ENCODE peak calls at places on chromosomes 13 and 19, in seven cellular contexts. F is right lobe of liver, J is left ventricle myocardium inferior, H is endodermal cell, Z is uterus, V is ascending aorta, S is mesenchymal stem cell. Y is an unnamed sample.

GRCh38 chr13:38872693-38873092 is 117.9 kb downstream of the STOML3 start:
- DNase-seq in V (no peak), J (no peak), S (peak), F (peak), H (peak), Z (peak), Y (peak)

GRCh38 chr13:51033431-51034185 is 77.5 kb downstream of the C13orf42 start:
- DNase-seq in F (no peak), H (peak), Z (no peak), J (no peak), S (no peak), V (no peak), Y (no peak)

GRCh38 chr19:8571006-8571411 is 6.2 kb downstream of the MYO1F start:
- DNase-seq in F (peak), S (peak), J (peak), Z (no peak), V (no peak), H (no peak), Y (no peak)

GRCh38 chr19:4712771-4713170 is 10.9 kb downstream of the DPP9 start:
- DNase-seq in J (peak), H (no peak), Z (no peak), V (no peak), S (no peak), F (no peak), Y (no peak)

GRCh38 chr13:102830646-102831045 is 15.2 kb upstream of the ERCC5 start:
- DNase-seq in V (no peak), S (no peak), Z (no peak), J (no peak), F (peak), H (peak), Y (no peak)

GRCh38 chr19:45884682-45885555 is 1.0 kb downstream of the IRF2BP1 start:
- DNase-seq in V (no peak), S (no peak), F (peak), J (no peak), Z (peak), H (peak), Y (no peak)

GRCh38 chr13:77325371-77325941 is 1.4 kb downstream of the MYCBP2 start:
- DNase-seq in J (no peak), F (no peak), S (peak), Z (no peak), H (no peak), V (no peak), Y (no peak)

GRCh38 chr19:32230441-32230840 is 115.0 kb upstream of the ZNF507 start:
- DNase-seq in F (no peak), Z (no peak), J (no peak), S (no peak), V (no peak), H (no peak), Y (no peak)

GRCh38 chr13:100573121-100573520 is 15.5 kb downstream of the GGACT start:
- DNase-seq in V (no peak), J (peak), Z (peak), F (peak), S (peak), H (peak), Y (peak)

GRCh38 chr19:46351241-46352041 is 4.6 kb downstream of the PPP5C start:
- DNase-seq in Z (peak), F (peak), S (peak), J (no peak), H (no peak), V (peak), Y (no peak)

GRCh38 chr13:43307921-43308433 is 284.6 kb downstream of the DNAJC15 start:
- DNase-seq in F (peak), V (peak), S (peak), J (peak), Z (peak), H (peak), Y (peak)

GRCh38 chr13:65932587-65933239 is 1297.4 kb downstream of the PCDH9 start:
- DNase-seq in Z (no peak), H (no peak), F (no peak), J (no peak), V (peak), S (peak), Y (no peak)

GRCh38 chr19:17967258-17968051 is 548 bp downstream of the KCNN1 start:
- DNase-seq in S (no peak), J (no peak), H (no peak), V (no peak), F (no peak), Z (no peak), Y (no peak)

GRCh38 chr13:42056585-42056984 is 8.1 kb downstream of the DGKH start:
- DNase-seq in H (no peak), S (no peak), F (no peak), J (no peak), V (no peak), Z (no peak), Y (no peak)

GRCh38 chr19:35715981-35716734 is 1.6 kb upstream of the KMT2B start:
- DNase-seq in Z (peak), S (no peak), V (peak), H (no peak), J (peak), F (peak), Y (no peak)

GRCh38 chr19:4304509-4305252 is at the start of gene FSD1:
- DNase-seq in J (no peak), Z (no peak), H (peak), S (peak), F (no peak), V (no peak), Y (no peak)

GRCh38 chr13:109243311-109243951 is 543.0 kb downstream of the IRS2 start:
- DNase-seq in S (peak), H (peak), J (no peak), V (peak), F (no peak), Z (no peak), Y (no peak)

GRCh38 chr19:14167013-14167593 is 30.7 kb upstream of the ASF1B start:
- DNase-seq in F (no peak), V (no peak), H (no peak), S (no peak), Z (no peak), J (no peak), Y (no peak)

GRCh38 chr13:98263841-98264240 is 86.8 kb upstream of the RNF113B start:
- DNase-seq in V (no peak), Z (no peak), S (no peak), H (peak), J (no peak), F (no peak), Y (no peak)

GRCh38 chr19:43502419-43502976 is 2.0 kb downstream of the PHLDB3 start:
- DNase-seq in H (peak), J (no peak), V (no peak), S (no peak), Z (no peak), F (no peak), Y (no peak)

GRCh38 chr13:103525530-103525929 is 459.3 kb upstream of the SLC10A2 start:
- DNase-seq in V (no peak), S (no peak), J (no peak), F (no peak), Z (no peak), H (no peak), Y (no peak)

GRCh38 chr19:10096615-10096963 is 5.9 kb downstream of the ANGPTL6 start:
- DNase-seq in H (no peak), V (no peak), J (peak), F (no peak), Z (no peak), S (no peak), Y (no peak)

GRCh38 chr19:52665047-52665446 is 26.9 kb upstream of the ZNF83 start:
- DNase-seq in V (no peak), S (no peak), F (no peak), J (no peak), H (no peak), Z (no peak), Y (no peak)

GRCh38 chr13:76879876-76880270 is 6.3 kb downstream of the KCTD12 start:
- DNase-seq in S (no peak), F (no peak), H (no peak), V (no peak), J (no peak), Z (no peak), Y (no peak)

GRCh38 chr19:5172859-5173577 is 167.6 kb downstream of the PTPRS start:
- DNase-seq in F (no peak), V (peak), Z (no peak), S (peak), H (no peak), J (no peak), Y (peak)

GRCh38 chr13:24162604-24163003 is 2.1 kb downstream of the SPATA13 start:
- DNase-seq in Z (no peak), S (no peak), F (no peak), H (no peak), V (no peak), J (no peak), Y (no peak)

GRCh38 chr19:52492201-52492960 is 35.1 kb upstream of the ZNF808 start:
- DNase-seq in H (peak), J (no peak), F (no peak), V (no peak), S (no peak), Z (peak), Y (no peak)

DNA sequence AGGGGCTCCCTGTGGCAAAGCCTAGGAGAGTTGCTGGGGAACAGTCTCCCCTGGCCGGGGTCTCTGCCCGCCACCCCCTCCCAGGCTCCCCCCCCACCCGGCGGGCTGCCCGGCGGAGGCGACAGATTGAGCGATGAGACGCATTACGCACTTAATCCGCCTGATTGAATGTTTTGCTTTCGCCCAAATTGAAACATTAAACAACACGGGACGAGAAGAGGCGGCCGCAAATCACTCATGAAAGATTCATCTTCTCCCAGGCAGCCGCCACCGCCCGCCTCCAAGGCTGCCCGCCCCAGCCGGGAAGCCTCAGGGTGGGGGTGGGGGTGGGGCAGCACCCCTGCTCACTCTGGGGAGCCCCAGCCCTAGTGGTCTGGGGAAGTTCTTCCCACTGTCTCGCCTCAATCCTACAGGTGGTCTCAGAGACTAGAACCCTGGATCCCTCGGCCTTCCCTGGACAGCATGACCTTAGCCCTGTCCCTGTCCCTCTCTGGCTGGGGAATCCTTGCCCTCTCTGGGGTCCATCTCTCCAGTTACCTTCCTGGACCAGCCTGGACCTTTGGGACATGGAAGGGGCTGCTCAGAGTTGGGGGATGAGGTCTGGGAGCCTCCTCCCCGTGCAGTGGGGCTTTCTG is 7.6 kb upstream of the ERFL start:
- DNase-seq in S (no peak), H (no peak), F (no peak), J (no peak), V (no peak), Z (no peak), Y (no peak)
- H3K27ac ChIP-seq in S (no peak), H (no peak), F (no peak), J (no peak), V (no peak), Z (no peak), Y (no peak)

GRCh38 chr19:49441210-49441959 is at the start of gene SLC17A7:
- DNase-seq in S (peak), Z (peak), F (no peak), V (peak), J (peak), H (peak), Y (no peak)
- H3K27ac ChIP-seq in S (no peak), Z (peak), F (no peak), V (peak), J (peak), H (no peak), Y (peak)

DNA sequence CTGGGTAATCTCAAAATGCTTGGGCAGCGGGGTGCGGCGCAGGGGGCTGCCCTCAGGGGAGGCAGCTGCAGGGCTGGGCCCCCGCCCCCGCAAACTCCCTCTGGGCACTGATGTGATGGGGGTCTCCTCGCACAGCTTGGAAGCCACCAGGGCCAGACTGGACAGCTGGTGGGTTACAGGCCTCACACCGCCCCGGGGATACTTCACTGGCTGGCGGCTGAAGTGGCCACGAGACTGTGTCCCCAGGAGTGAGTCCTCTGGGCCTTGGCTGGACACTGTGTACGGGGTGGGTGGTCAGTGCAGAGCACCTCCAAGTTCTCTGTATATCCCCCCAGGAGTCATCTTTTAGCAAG is 2.0 kb upstream of the LPAR2 start:
- DNase-seq in S (no peak), V (no peak), F (no peak), H (no peak), Z (no peak), J (no peak), Y (no peak)
- H3K27ac ChIP-seq in S (no peak), V (no peak), F (no peak), H (no peak), Z (no peak), J (no peak), Y (no peak)

GRCh38 chr19:6273701-6274601 is 5.8 kb downstream of the MLLT1 start:
- DNase-seq in Z (peak), F (peak), H (no peak), S (peak), V (peak), J (peak), Y (peak)
- H3K27ac ChIP-seq in Z (peak), F (peak), H (no peak), S (no peak), V (peak), J (peak), Y (peak)

GRCh38 chr19:24074720-24075119 is 12.3 kb upstream of the ZNF254 start:
- DNase-seq in J (no peak), F (no peak), H (no peak), S (peak), Z (no peak), V (no peak), Y (no peak)

GRCh38 chr19:24073807-24074206 is 13.2 kb upstream of the ZNF254 start:
- DNase-seq in Z (no peak), S (no peak), J (no peak), V (no peak), F (no peak), H (no peak), Y (no peak)

GRCh38 chr19:24072720-24073119 is 14.3 kb upstream of the ZNF254 start:
- DNase-seq in F (no peak), Z (no peak), J (no peak), V (no peak), H (no peak), S (no peak), Y (no peak)

GRCh38 chr19:24078688-24079087 is 8.3 kb upstream of the ZNF254 start:
- DNase-seq in V (no peak), F (no peak), J (no peak), H (no peak), Z (no peak), S (no peak), Y (no peak)
- H3K27ac ChIP-seq in V (no peak), F (no peak), J (no peak), H (no peak), Z (no peak), S (no peak), Y (no peak)

Y was measured in dorsolateral prefrontal cortex.